ENCODE peak calls at places on chromosomes 12 and 14, in ten cellular contexts. B, A, T, J, V, R, K, U, H and L are unnamed samples.

GRCh38 chr14:63465347-63465746 is 77.8 kb downstream of the PPP2R5E start:
- DNase-seq in A (no peak), U (no peak), T (no peak), K (no peak), J (no peak), H (no peak), V (no peak), R (no peak), B (no peak), L (no peak)

GRCh38 chr14:61472025-61472672 is 150.8 kb downstream of the PRKCH start:
- DNase-seq in V (peak), J (peak), U (no peak), H (no peak), T (peak), R (peak), B (no peak), K (no peak), A (peak), L (no peak)

GRCh38 chr12:716506-716905 is 35.9 kb upstream of the WNK1 start:
- DNase-seq in V (no peak), R (no peak), B (peak), J (no peak), U (no peak), H (no peak), A (peak), K (no peak), T (no peak), L (no peak)

GRCh38 chr12:25552681-25553080 is 402 bp downstream of the LMNTD1 start:
- DNase-seq in T (no peak), H (no peak), K (no peak), R (no peak), V (peak), B (no peak), A (peak), U (no peak), J (no peak), L (no peak)

GRCh38 chr12:56188786-56189335 is 422 bp downstream of the SMARCC2 start:
- DNase-seq in A (no peak), R (no peak), J (no peak), T (no peak), K (peak), U (peak), B (peak), V (no peak), H (no peak), L (peak)

GRCh38 chr12:117985182-117985581 is 16.4 kb upstream of the KSR2 start:
- DNase-seq in R (no peak), U (no peak), V (no peak), J (peak), B (no peak), A (no peak), T (no peak), H (no peak), K (no peak), L (no peak)

GRCh38 chr12:109588461-109589239 is 15.1 kb downstream of the MVK start:
- DNase-seq in H (no peak), B (no peak), K (peak), A (no peak), J (no peak), R (no peak), V (no peak), U (no peak), T (no peak), L (no peak)

GRCh38 chr12:117063162-117063911 is 35.9 kb downstream of the TESC start:
- DNase-seq in K (no peak), R (no peak), J (no peak), H (no peak), V (no peak), U (peak), T (no peak), A (no peak), B (no peak), L (no peak)

GRCh38 chr14:22613091-22613695 is 15.1 kb downstream of the ABHD4 start:
- DNase-seq in T (no peak), R (no peak), J (no peak), V (no peak), U (no peak), A (no peak), B (no peak), K (no peak), H (peak), L (no peak)

GRCh38 chr14:102316048-102316745 is 3.3 kb upstream of the ZNF839 start:
- DNase-seq in A (peak), R (peak), U (no peak), K (peak), B (no peak), T (peak), V (peak), H (peak), J (peak), L (peak)

GRCh38 chr14:68199465-68200145 is 380.0 kb downstream of the RAD51B start:
- DNase-seq in J (no peak), T (no peak), U (peak), R (no peak), A (peak), K (peak), H (no peak), V (no peak), B (no peak), L (no peak)

GRCh38 chr12:73964641-73965040 is 573.0 kb upstream of the ATXN7L3B start:
- DNase-seq in B (no peak), H (no peak), K (no peak), U (no peak), T (no peak), A (no peak), R (no peak), J (no peak), V (no peak), L (no peak)

GRCh38 chr14:65594153-65594881 is 181.8 kb downstream of the FUT8 start:
- DNase-seq in K (peak), A (no peak), J (peak), H (no peak), T (no peak), U (peak), R (no peak), B (no peak), V (no peak), L (no peak)

GRCh38 chr12:69008510-69008909 is 75.5 kb upstream of the CPM start:
- DNase-seq in U (no peak), V (peak), T (peak), R (peak), H (no peak), B (no peak), A (no peak), J (peak), K (no peak), L (no peak)

GRCh38 chr12:106903241-106903950 is 52.3 kb upstream of the TMEM263 start:
- DNase-seq in H (peak), V (peak), U (peak), T (peak), R (peak), B (peak), K (peak), A (peak), J (peak), L (peak)

GRCh38 chr12:92624236-92624635 is 78.6 kb upstream of the PLEKHG7 start:
- DNase-seq in H (no peak), J (peak), U (no peak), A (peak), K (no peak), B (no peak), V (peak), R (peak), T (peak), L (no peak)

GRCh38 chr14:72663956-72664650 is 229.8 kb downstream of the DPF3 start:
- DNase-seq in B (no peak), A (peak), V (no peak), U (no peak), J (peak), R (no peak), H (no peak), T (no peak), K (no peak), L (no peak)

GRCh38 chr14:72664651-72665050 is 229.2 kb downstream of the DPF3 start:
- DNase-seq in K (no peak), J (peak), B (peak), A (no peak), R (no peak), T (no peak), U (no peak), V (no peak), H (no peak), L (no peak)

GRCh38 chr14:72666610-72667009 is 227.3 kb downstream of the DPF3 start:
- DNase-seq in R (peak), H (no peak), B (no peak), T (peak), J (peak), V (peak), U (no peak), K (no peak), A (peak), L (no peak)

GRCh38 chr14:72663076-72663487 is 230.8 kb downstream of the DPF3 start:
- DNase-seq in J (no peak), B (no peak), H (no peak), T (no peak), U (no peak), R (no peak), K (no peak), V (peak), A (no peak), L (no peak)

DNA sequence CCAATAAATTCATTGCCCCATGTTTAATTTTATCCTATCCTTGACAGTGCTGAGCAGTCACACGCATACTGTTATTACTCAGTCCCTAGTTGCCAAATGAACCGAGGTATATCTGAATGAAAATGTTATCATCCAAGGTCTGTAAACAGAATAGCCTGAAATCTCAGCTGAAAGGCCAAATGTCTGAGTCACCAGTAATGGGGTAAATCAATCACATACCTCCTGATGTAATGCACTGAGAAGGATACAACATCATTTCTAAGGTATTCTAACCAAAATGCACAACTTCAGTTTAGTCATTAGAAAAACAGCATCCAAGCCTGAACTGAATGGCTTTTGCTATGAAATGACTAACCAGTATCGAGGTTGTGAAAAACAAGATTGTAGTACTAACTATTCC is 228.6 kb downstream of the DPF3 start:
- DNase-seq in A (peak), V (peak), U (no peak), H (no peak), B (no peak), T (peak), J (peak), K (no peak), R (peak), L (no peak)
- H3K9ac ChIP-seq in A (peak), V (peak), U (no peak), H (no peak), B (no peak), T (peak), J (peak), K (no peak), R (no peak), L (no peak)

GRCh38 chr12:77010637-77011548 is 54.5 kb downstream of the E2F7 start:
- DNase-seq in J (peak), V (peak), A (peak), B (peak), K (peak), R (peak), T (peak), H (peak), U (peak), L (peak)
- H2AFZ ChIP-seq in J (no peak), V (no peak), A (peak), B (peak), K (peak), R (no peak), T (no peak), H (no peak), U (peak), L (no peak)

GRCh38 chr12:6062427-6063378 is 61.8 kb downstream of the VWF start:
- DNase-seq in J (peak), H (peak), A (no peak), B (peak), U (peak), K (peak), V (peak), R (peak), T (peak), L (peak)
- H3K27ac ChIP-seq in J (no peak), H (no peak), A (no peak), B (no peak), U (no peak), K (no peak), V (peak), R (no peak), T (no peak), L (no peak)

DNA sequence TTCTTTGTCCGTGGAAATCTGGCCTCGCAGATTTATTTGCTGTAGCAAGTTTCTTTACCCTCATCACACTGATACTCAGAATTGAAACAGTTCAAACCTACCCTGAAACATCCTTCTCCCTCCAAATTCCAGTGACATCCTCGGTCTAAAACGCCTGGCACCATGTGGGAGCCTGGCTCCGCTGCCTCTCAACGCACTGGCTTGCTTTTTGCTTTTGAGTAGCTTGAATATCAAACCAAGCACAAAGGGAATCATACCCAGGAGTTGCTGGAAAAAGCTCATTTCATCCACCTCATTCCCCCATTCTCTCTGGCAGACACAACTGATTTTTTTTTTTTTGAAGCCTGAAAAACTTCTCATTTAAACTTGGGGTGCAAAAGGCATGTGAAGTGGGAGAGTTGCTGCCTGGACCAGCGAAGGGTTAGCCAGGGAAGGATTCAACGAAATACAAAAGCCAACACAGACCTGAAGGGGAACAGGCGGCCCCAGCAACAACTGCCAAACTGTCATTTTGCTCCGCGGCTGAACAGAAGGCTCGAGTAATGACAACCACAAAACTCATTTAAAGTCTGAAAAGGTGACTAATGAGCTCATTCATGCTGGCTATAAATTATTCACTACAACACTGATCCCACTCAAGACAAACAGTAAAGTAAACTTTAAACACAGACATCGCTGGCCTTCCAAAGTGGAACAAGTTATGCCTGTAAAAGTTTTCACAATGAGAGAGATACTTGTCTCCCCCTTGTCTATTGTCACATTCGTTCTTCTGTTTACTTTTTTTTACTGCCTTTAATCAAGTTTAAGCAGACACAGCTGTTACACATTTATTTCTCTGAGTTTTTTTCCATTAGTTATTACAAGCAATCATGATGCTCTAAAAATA is 12.4 kb upstream of the FOXN3 start:
- DNase-seq in U (no peak), H (no peak), T (no peak), V (peak), B (no peak), R (peak), K (peak), J (no peak), A (peak), L (no peak)
- H3K9ac ChIP-seq in U (no peak), H (peak), T (no peak), V (peak), B (no peak), R (no peak), K (no peak), J (no peak), A (peak), L (peak)

GRCh38 chr14:34701808-34702207 is 12.6 kb downstream of the CFL2 start:
- DNase-seq in A (no peak), T (no peak), U (no peak), B (no peak), K (no peak), R (no peak), V (no peak), H (no peak), J (peak), L (no peak)

GRCh38 chr14:34699873-34700621 is 14.3 kb downstream of the CFL2 start:
- DNase-seq in J (peak), R (peak), T (peak), U (no peak), B (no peak), K (no peak), H (no peak), V (peak), A (peak), L (no peak)

GRCh38 chr14:34700622-34701130 is 13.7 kb downstream of the CFL2 start:
- DNase-seq in T (no peak), J (peak), K (no peak), R (no peak), H (no peak), U (no peak), V (no peak), B (no peak), A (no peak), L (no peak)
- H2AFZ ChIP-seq in T (no peak), J (no peak), K (no peak), R (no peak), H (no peak), U (no peak), V (no peak), B (no peak), A (no peak), L (no peak)

DNA sequence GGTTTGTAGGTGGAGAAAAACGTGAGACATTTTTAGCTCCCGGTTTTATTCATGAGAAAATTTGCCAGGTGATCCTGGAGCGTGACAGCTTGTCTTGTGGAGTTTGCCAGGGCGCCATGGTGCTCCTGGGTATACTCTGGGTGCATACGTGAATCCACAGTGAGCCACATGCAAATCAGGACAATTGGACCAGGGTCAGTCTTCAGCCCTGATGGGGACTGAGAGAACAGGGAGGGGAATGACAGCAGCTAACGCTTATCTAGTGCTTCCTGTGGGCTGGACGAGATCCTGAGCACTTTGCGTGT is 118.2 kb upstream of the NCOR2 start:
- DNase-seq in R (no peak), K (no peak), B (no peak), U (no peak), H (no peak), J (no peak), V (no peak), A (no peak), T (peak), L (no peak)
- H3K27ac ChIP-seq in R (peak), K (no peak), B (no peak), U (no peak), H (no peak), J (peak), V (peak), A (peak), T (peak), L (no peak)